ENCODE peak calls at places on chromosomes 11 and 22, in four cellular contexts. C is WTC11, D is K562, T is HepG2. N is an unnamed sample.

GRCh38 chr11:92978226-92979111 is 9.0 kb downstream of the MTNR1B start:
- DNase-seq in D (no peak), C (no peak), T (no peak), N (no peak)

GRCh38 chr11:20066783-20067156 is 93.5 kb downstream of the DBX1 start:
- DNase-seq in C (peak; percentile 19), T (no peak), D (peak; percentile 43), N (no peak)

GRCh38 chr11:38751421-38751820 is 2153.4 kb upstream of the RAG2 start:
- DNase-seq in C (no peak), D (no peak), T (no peak), N (no peak)

GRCh38 chr11:122139595-122139866 is 23.5 kb upstream of the BLID start:
- DNase-seq in D (no peak), T (peak; percentile 9), C (no peak), N (no peak)

GRCh38 chr11:10058356-10058755 is 235.7 kb downstream of the SBF2 start:
- DNase-seq in D (no peak), T (no peak), C (no peak), N (no peak)

GRCh38 chr11:92390783-92391182 is 166.2 kb downstream of the FAT3 start:
- DNase-seq in C (no peak), T (no peak), D (no peak), N (no peak)

GRCh38 chr11:26377619-26378018 is 45.7 kb downstream of the ANO3 start:
- DNase-seq in D (no peak), C (no peak), T (no peak), N (no peak)

GRCh38 chr11:72848846-72849466 is 34.7 kb downstream of the ATG16L2 start:
- DNase-seq in T (peak; percentile 29), C (peak; percentile 54), D (peak; percentile 58), N (peak; percentile 54)

GRCh38 chr22:44402196-44403111 is 89.7 kb upstream of the SHISAL1 start:
- DNase-seq in T (no peak), C (no peak), D (no peak), N (no peak)

GRCh38 chr11:59172345-59173079 is 580 bp downstream of the DTX4 start:
- DNase-seq in T (peak; percentile 10), C (peak; percentile 56), D (no peak), N (peak; percentile 15)

GRCh38 chr11:44171518-44171917 is 76.0 kb downstream of the EXT2 start:
- DNase-seq in D (no peak), T (no peak), C (no peak), N (no peak)
- TF ChIP-seq ELF4 in D (no peak), T (no peak), C (no peak), N (no peak)

DNA sequence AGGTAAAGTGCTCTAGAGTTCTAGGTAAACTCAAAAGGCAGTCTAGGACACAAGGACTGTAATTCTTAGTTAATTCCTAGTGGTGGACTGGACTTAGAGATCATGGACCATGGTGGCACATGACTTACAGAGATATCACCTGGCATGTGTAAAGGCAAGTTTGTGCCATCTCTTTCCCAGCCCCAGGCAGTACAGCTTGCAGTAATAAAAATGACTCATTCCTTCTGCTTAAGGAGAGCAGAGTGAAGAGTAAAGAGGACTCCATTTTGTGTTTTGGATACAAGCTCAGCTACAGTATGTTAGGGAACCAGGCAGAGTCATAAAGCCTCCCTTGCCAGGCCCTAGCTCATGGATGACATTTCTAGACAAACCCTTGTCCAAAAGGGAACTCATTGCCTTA is 629.9 kb downstream of the JRKL start:
- DNase-seq in T (no peak), D (no peak), C (no peak), N (no peak)
- TF ChIP-seq ELF4 in T (no peak), D (no peak), C (no peak), N (no peak)

DNA sequence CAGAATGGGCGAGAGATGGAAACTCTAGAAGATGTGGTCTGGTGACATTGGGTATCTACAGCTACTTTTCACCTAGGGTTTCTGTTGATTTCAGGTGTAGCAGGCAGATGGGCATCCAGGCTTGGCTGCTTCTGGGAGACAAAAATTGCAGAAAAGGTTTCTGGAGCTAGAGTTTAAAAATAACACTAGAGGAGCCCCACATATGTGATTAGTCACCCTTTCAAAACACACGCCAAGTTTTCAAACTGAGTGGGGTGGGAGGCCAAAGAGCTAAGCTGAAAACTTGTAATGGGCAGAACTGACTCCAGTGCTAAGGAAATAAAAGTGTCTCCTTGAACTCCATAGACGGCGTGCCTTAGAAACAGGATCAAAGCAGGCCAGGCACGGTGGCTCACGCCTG is 80.8 kb downstream of the GRK3 start:
- DNase-seq in T (no peak), C (no peak), D (no peak), N (no peak)
- TF ChIP-seq ELF4 in T (no peak), C (no peak), D (no peak), N (no peak)

GRCh38 chr22:38923463-38924196 is 33.8 kb upstream of the APOBEC3A start:
- DNase-seq in D (peak; percentile 58), T (peak; percentile 88), C (no peak), N (peak; percentile 94)
- TF ChIP-seq ELF4 in D (no peak), T (no peak), C (no peak), N (no peak)

GRCh38 chr11:125425601-125426000 is 70.5 kb downstream of the FEZ1 start:
- DNase-seq in T (no peak), D (no peak), C (no peak), N (no peak)
- TF ChIP-seq ELF4 in T (no peak), D (no peak), C (no peak), N (no peak)

GRCh38 chr22:35482311-35482710 is 58.3 kb upstream of the RASD2 start:
- DNase-seq in D (no peak), T (no peak), C (no peak), N (no peak)

GRCh38 chr22:35480627-35481565 is 59.7 kb upstream of the RASD2 start:
- DNase-seq in D (peak; percentile 9), C (no peak), T (no peak), N (no peak)

GRCh38 chr22:35479359-35479758 is 61.3 kb upstream of the RASD2 start:
- DNase-seq in D (no peak), C (no peak), T (no peak), N (no peak)

GRCh38 chr22:35477911-35478582 is 62.6 kb upstream of the RASD2 start:
- DNase-seq in T (no peak), C (no peak), D (peak; percentile 78), N (peak; percentile 71)

DNA sequence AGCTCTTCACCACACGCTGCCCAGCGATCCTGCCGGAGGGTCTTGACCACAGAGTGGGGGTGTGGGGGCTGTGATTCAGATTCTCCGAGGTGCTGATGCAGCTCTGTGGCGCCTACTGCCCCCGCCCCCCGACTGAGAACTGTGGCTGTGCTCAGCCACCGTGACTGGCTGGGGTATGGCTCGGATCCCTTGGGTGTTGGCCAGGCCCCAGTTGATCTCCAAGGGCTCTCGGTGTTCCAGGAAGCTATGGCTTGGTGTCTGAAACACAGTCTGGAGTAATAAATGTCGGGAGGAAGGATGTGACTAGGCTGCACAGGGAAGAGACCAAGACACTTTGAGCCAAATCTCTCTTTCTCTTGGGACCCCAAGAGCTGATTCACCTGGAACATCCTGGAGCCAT is 60.5 kb upstream of the RASD2 start:
- DNase-seq in D (no peak), C (no peak), T (no peak), N (no peak)
- TF ChIP-seq ELF4 in D (no peak), C (no peak), T (no peak), N (no peak)

GRCh38 chr22:26770624-26771023 is 113.2 kb downstream of the MIAT start:
- DNase-seq in D (no peak), C (no peak), T (no peak), N (no peak)
- TF ChIP-seq ELF4 in D (no peak), C (no peak), T (no peak), N (no peak)

GRCh38 chr11:132941024-132941646 is 591.2 kb downstream of the OPCML start:
- DNase-seq in C (no peak), T (no peak), D (peak; percentile 17), N (no peak)
- TF ChIP-seq ELF4 in C (no peak), T (no peak), D (no peak), N (no peak)

DNA sequence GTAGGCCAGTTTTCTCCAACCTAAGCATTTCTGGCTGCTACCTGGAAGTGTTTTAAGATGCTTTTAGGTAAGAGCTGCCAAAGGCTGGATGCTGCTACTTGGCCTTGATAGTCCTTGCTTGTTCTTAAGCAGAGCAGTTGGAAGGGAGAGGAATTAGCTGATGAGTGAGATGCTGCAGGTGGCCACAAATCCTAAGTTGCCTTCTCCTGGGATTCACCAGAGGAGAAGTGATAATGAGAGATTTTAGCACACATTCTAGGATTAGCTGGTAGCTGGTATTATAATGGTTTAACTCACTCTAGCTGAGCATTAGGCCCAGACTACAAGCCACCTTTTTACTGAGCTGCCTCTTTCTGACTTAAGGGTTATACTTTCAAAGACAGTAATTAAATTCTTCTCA is 442.9 kb upstream of the RAG2 start:
- DNase-seq in T (no peak), D (no peak), C (no peak), N (no peak)
- TF ChIP-seq ELF4 in T (no peak), D (no peak), C (no peak), N (no peak)

DNA sequence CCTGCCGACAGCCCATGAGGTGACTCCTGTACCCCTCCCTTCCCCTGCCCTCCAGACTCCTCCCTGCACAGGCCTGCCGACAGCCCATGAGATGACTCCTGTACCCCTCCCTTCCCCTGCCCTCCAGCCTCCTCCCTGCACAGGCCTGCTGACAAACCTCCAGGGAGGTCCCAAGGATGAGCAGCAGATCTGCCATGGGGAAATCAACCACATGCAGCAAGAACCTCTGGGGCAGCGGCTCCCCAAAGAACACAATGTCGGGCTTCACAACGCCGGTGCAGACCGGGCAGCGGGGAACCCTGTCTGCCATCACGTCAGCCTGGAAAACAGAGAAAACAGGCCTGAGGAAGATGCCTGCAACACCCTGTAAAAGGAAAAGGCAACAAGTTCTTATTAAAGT is 12.2 kb downstream of the SIRT3 start:
- DNase-seq in D (no peak), C (no peak), T (no peak), N (no peak)
- TF ChIP-seq ELF4 in D (no peak), C (no peak), T (no peak), N (no peak)

N was measured in HEK293T.